ENCODE peak calls at places on chromosomes 3 and 15, in seven cellular contexts. One of them, this sample, is unnamed.
A peak's percentile ranks its signal among the peaks of the same experiment; 100 is the strongest.

GRCh38 chr3:46609944-46610722 is 2.2 kb upstream of the FAM240A start:
- DNase-seq in tibial nerve: no peak
- DNase-seq in mesendoderm: no peak
- DNase-seq in mucosa of descending colon: no peak
- DNase-seq in psoas muscle: no peak
- DNase-seq in suprapubic skin: no peak
- DNase-seq in pancreas: no peak
- DNase-seq in this sample: no peak

GRCh38 chr15:83510001-83510400 is 62.9 kb downstream of the SH3GL3 start:
- DNase-seq in suprapubic skin: no peak
- DNase-seq in psoas muscle: no peak
- DNase-seq in mesendoderm: no peak
- DNase-seq in pancreas: no peak
- DNase-seq in mucosa of descending colon: no peak
- DNase-seq in tibial nerve: no peak
- DNase-seq in this sample: no peak

GRCh38 chr15:90885432-90886290 is 1.4 kb downstream of the FES start:
- DNase-seq in tibial nerve: peak; percentile 75
- DNase-seq in pancreas: peak; percentile 77
- DNase-seq in mucosa of descending colon: peak; percentile 86
- DNase-seq in mesendoderm: peak; percentile 69
- DNase-seq in psoas muscle: peak; percentile 80
- DNase-seq in suprapubic skin: peak; percentile 91
- DNase-seq in this sample: peak; percentile 59

GRCh38 chr3:9251055-9251786 is 1.8 kb upstream of the SRGAP3 start:
- DNase-seq in psoas muscle: peak; percentile 71
- DNase-seq in mesendoderm: no peak
- DNase-seq in pancreas: no peak
- DNase-seq in suprapubic skin: no peak
- DNase-seq in tibial nerve: no peak
- DNase-seq in mucosa of descending colon: no peak
- DNase-seq in this sample: no peak

GRCh38 chr3:112134335-112135124 is 1.5 kb upstream of the GCSAM start:
- DNase-seq in suprapubic skin: no peak
- DNase-seq in tibial nerve: no peak
- DNase-seq in mesendoderm: peak; percentile 40
- DNase-seq in mucosa of descending colon: no peak
- DNase-seq in pancreas: peak; percentile 25
- DNase-seq in psoas muscle: no peak
- DNase-seq in this sample: no peak

GRCh38 chr3:187678869-187679268 is 8.7 kb upstream of the SST start:
- DNase-seq in suprapubic skin: no peak
- DNase-seq in mesendoderm: peak; percentile 86
- DNase-seq in pancreas: no peak
- DNase-seq in psoas muscle: no peak
- DNase-seq in tibial nerve: no peak
- DNase-seq in mucosa of descending colon: no peak
- DNase-seq in this sample: peak; percentile 17

GRCh38 chr3:143977326-143978262 is 6.0 kb downstream of the DIPK2A start:
- DNase-seq in suprapubic skin: no peak
- DNase-seq in mesendoderm: no peak
- DNase-seq in mucosa of descending colon: no peak
- DNase-seq in tibial nerve: no peak
- DNase-seq in psoas muscle: no peak
- DNase-seq in pancreas: no peak
- DNase-seq in this sample: no peak

GRCh38 chr3:194422188-194422587 is 23.1 kb upstream of the GP5 start:
- DNase-seq in mesendoderm: no peak
- DNase-seq in mucosa of descending colon: no peak
- DNase-seq in tibial nerve: no peak
- DNase-seq in suprapubic skin: no peak
- DNase-seq in psoas muscle: no peak
- DNase-seq in pancreas: no peak
- DNase-seq in this sample: no peak

GRCh38 chr15:71485094-71485693 is 325.2 kb upstream of the NR2E3 start:
- DNase-seq in mucosa of descending colon: no peak
- DNase-seq in pancreas: no peak
- DNase-seq in psoas muscle: no peak
- DNase-seq in mesendoderm: peak; percentile 44
- DNase-seq in tibial nerve: no peak
- DNase-seq in suprapubic skin: no peak
- DNase-seq in this sample: no peak

GRCh38 chr3:40230382-40230781 is 79.1 kb upstream of the EIF1B start:
- DNase-seq in mesendoderm: no peak
- DNase-seq in tibial nerve: no peak
- DNase-seq in psoas muscle: no peak
- DNase-seq in pancreas: no peak
- DNase-seq in suprapubic skin: no peak
- DNase-seq in mucosa of descending colon: no peak
- DNase-seq in this sample: no peak

GRCh38 chr3:10515884-10516495 is 10.6 kb upstream of the ATP2B2 start:
- DNase-seq in tibial nerve: no peak
- DNase-seq in pancreas: no peak
- DNase-seq in mesendoderm: peak; percentile 45
- DNase-seq in mucosa of descending colon: no peak
- DNase-seq in suprapubic skin: peak; percentile 45
- DNase-seq in psoas muscle: no peak
- DNase-seq in this sample: no peak

GRCh38 chr3:161409069-161409468 is 37.8 kb upstream of the SPTSSB start:
- DNase-seq in tibial nerve: no peak
- DNase-seq in pancreas: no peak
- DNase-seq in mucosa of descending colon: no peak
- DNase-seq in mesendoderm: peak; percentile 76
- DNase-seq in suprapubic skin: no peak
- DNase-seq in psoas muscle: no peak
- DNase-seq in this sample: no peak

GRCh38 chr3:176431073-176431472 is 766.2 kb downstream of the TBL1XR1 start:
- DNase-seq in mucosa of descending colon: no peak
- DNase-seq in mesendoderm: no peak
- DNase-seq in tibial nerve: no peak
- DNase-seq in pancreas: no peak
- DNase-seq in suprapubic skin: no peak
- DNase-seq in psoas muscle: no peak
- DNase-seq in this sample: no peak

GRCh38 chr15:90221251-90221900 is 12.4 kb downstream of the CIB1 start:
- DNase-seq in mesendoderm: peak; percentile 86
- DNase-seq in mucosa of descending colon: peak; percentile 80
- DNase-seq in psoas muscle: peak; percentile 63
- DNase-seq in suprapubic skin: no peak
- DNase-seq in tibial nerve: peak; percentile 69
- DNase-seq in pancreas: peak; percentile 85
- DNase-seq in this sample: peak; percentile 71

GRCh38 chr15:73927476-73928240 is 1.4 kb downstream of the LOXL1 start:
- DNase-seq in suprapubic skin: no peak
- DNase-seq in pancreas: peak; percentile 83
- DNase-seq in mucosa of descending colon: peak; percentile 81
- DNase-seq in mesendoderm: peak; percentile 64
- DNase-seq in tibial nerve: no peak
- DNase-seq in psoas muscle: peak; percentile 60
- DNase-seq in this sample: peak; percentile 55

GRCh38 chr15:31276596-31277298 is 49.9 kb upstream of the KLF13 start:
- DNase-seq in mucosa of descending colon: no peak
- DNase-seq in psoas muscle: no peak
- DNase-seq in tibial nerve: no peak
- DNase-seq in mesendoderm: no peak
- DNase-seq in pancreas: no peak
- DNase-seq in suprapubic skin: peak; percentile 25
- DNase-seq in this sample: peak; percentile 3

GRCh38 chr3:125202197-125202596 is 10.4 kb downstream of the SLC12A8 start:
- DNase-seq in psoas muscle: no peak
- DNase-seq in pancreas: no peak
- DNase-seq in mucosa of descending colon: no peak
- DNase-seq in suprapubic skin: no peak
- DNase-seq in mesendoderm: peak; percentile 71
- DNase-seq in tibial nerve: no peak
- DNase-seq in this sample: no peak

DNA sequence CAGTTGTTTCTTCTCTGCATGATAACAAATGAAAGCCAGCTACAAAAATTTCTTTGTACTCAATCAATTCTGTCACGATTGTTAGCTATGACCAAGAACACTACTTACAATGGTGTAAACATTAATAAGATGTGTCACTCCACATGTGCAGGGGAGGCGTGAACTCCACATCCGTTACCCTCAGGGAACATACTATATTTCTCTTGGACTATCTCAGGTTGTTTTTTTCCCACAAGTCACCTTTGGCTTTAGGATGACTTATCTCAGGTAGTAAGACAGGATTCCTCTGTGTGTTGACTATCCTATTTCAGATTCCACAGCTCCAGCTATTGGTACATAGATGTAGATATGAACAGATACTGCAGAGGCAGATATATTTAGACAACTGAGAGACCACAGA is 423.3 kb upstream of the GRM7 start:
- DNase-seq in mucosa of descending colon: no peak
- DNase-seq in suprapubic skin: no peak
- DNase-seq in mesendoderm: no peak
- DNase-seq in psoas muscle: no peak
- DNase-seq in pancreas: no peak
- DNase-seq in tibial nerve: no peak
- DNase-seq in this sample: no peak
- H3K4me1 ChIP-seq in mucosa of descending colon: no peaks in the 10 kb centered on the region
- H3K4me1 ChIP-seq in suprapubic skin: no peaks in the 10 kb centered on the region
- H3K4me1 ChIP-seq in mesendoderm: no peaks in the 10 kb centered on the region
- H3K4me1 ChIP-seq in psoas muscle: no peaks in the 10 kb centered on the region
- H3K4me1 ChIP-seq in pancreas: no peaks in the 10 kb centered on the region
- H3K4me1 ChIP-seq in tibial nerve: no peaks in the 10 kb centered on the region
- H3K4me1 ChIP-seq in this sample: no peaks in the 10 kb centered on the region

DNA sequence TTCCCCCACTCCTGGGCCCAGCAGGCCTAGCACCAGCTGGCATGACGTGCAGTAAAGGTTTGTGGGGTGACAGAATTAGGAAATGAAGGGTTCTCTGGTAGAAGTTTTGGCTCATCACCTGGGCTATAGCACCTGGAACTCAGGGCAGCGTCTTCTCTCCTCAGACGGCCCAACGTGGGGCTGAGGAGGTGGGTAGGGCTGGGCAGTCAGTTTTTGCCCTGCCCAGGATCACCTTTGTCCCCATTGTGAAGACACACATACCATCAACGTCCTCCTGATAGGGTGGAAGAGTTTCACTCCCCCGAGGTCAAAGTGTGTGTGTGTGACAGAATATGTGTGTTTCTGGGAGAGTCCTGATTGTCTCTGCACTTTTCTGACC is 12.1 kb downstream of the KBTBD13 start:
- DNase-seq in psoas muscle: no peak
- DNase-seq in suprapubic skin: no peak
- DNase-seq in mesendoderm: no peak
- DNase-seq in tibial nerve: no peak
- DNase-seq in pancreas: no peak
- DNase-seq in mucosa of descending colon: peak; percentile 73
- DNase-seq in this sample: no peak
- H3K4me1 ChIP-seq in psoas muscle: peaks cover 48% of the 10 kb centered on the region
- H3K4me1 ChIP-seq in suprapubic skin: peaks cover 33% of the 10 kb centered on the region
- H3K4me1 ChIP-seq in mesendoderm: peaks cover 13% of the 10 kb centered on the region
- H3K4me1 ChIP-seq in tibial nerve: no peaks in the 10 kb centered on the region
- H3K4me1 ChIP-seq in pancreas: no peaks in the 10 kb centered on the region
- H3K4me1 ChIP-seq in mucosa of descending colon: peaks cover 24% of the 10 kb centered on the region
- H3K4me1 ChIP-seq in this sample: no peaks in the 10 kb centered on the region

GRCh38 chr15:85380860-85381535 is 595 bp downstream of the AKAP13 start:
- DNase-seq in mesendoderm: no peak
- DNase-seq in tibial nerve: no peak
- DNase-seq in pancreas: peak; percentile 68
- DNase-seq in mucosa of descending colon: peak; percentile 78
- DNase-seq in psoas muscle: peak; percentile 55
- DNase-seq in suprapubic skin: peak; percentile 75
- DNase-seq in this sample: peak; percentile 28

GRCh38 chr15:85382942-85383341 is 2.5 kb downstream of the AKAP13 start:
- DNase-seq in tibial nerve: no peak
- DNase-seq in suprapubic skin: no peak
- DNase-seq in pancreas: no peak
- DNase-seq in mucosa of descending colon: no peak
- DNase-seq in psoas muscle: no peak
- DNase-seq in mesendoderm: no peak
- DNase-seq in this sample: no peak

GRCh38 chr15:85380217-85380859 is at the start of gene AKAP13:
- DNase-seq in mucosa of descending colon: peak; percentile 95
- DNase-seq in pancreas: peak; percentile 96
- DNase-seq in mesendoderm: peak; percentile 100
- DNase-seq in psoas muscle: peak; percentile 97
- DNase-seq in suprapubic skin: peak; percentile 98
- DNase-seq in tibial nerve: peak; percentile 87
- DNase-seq in this sample: peak; percentile 98

GRCh38 chr15:85383470-85384148 is 3.2 kb downstream of the AKAP13 start:
- DNase-seq in psoas muscle: no peak
- DNase-seq in suprapubic skin: no peak
- DNase-seq in tibial nerve: no peak
- DNase-seq in mesendoderm: peak; percentile 56
- DNase-seq in pancreas: no peak
- DNase-seq in mucosa of descending colon: no peak
- DNase-seq in this sample: no peak

GRCh38 chr15:85381850-85382751 is 1.7 kb downstream of the AKAP13 start:
- DNase-seq in mesendoderm: no peak
- DNase-seq in suprapubic skin: no peak
- DNase-seq in psoas muscle: no peak
- DNase-seq in tibial nerve: no peak
- DNase-seq in pancreas: no peak
- DNase-seq in mucosa of descending colon: no peak
- DNase-seq in this sample: no peak
- H3K4me1 ChIP-seq in mesendoderm: peaks cover 8% of the 10 kb centered on the region
- H3K4me1 ChIP-seq in suprapubic skin: peaks cover 18% of the 10 kb centered on the region
- H3K4me1 ChIP-seq in psoas muscle: peaks cover 13% of the 10 kb centered on the region
- H3K4me1 ChIP-seq in tibial nerve: no peaks in the 10 kb centered on the region
- H3K4me1 ChIP-seq in pancreas: no peaks in the 10 kb centered on the region
- H3K4me1 ChIP-seq in mucosa of descending colon: peaks cover 20% of the 10 kb centered on the region
- H3K4me1 ChIP-seq in this sample: no peaks in the 10 kb centered on the region

GRCh38 chr3:114566162-114566755 is 272.4 kb downstream of the TIGIT start:
- DNase-seq in psoas muscle: no peak
- DNase-seq in pancreas: no peak
- DNase-seq in tibial nerve: no peak
- DNase-seq in mesendoderm: no peak
- DNase-seq in mucosa of descending colon: no peak
- DNase-seq in suprapubic skin: no peak
- DNase-seq in this sample: no peak

GRCh38 chr3:114567774-114568173 is 273.9 kb downstream of the TIGIT start:
- DNase-seq in mesendoderm: peak; percentile 21
- DNase-seq in suprapubic skin: no peak
- DNase-seq in pancreas: peak; percentile 19
- DNase-seq in tibial nerve: no peak
- DNase-seq in mucosa of descending colon: peak; percentile 46
- DNase-seq in psoas muscle: no peak
- DNase-seq in this sample: no peak

GRCh38 chr3:114572364-114573062 is 278.7 kb downstream of the TIGIT start:
- DNase-seq in mucosa of descending colon: no peak
- DNase-seq in mesendoderm: no peak
- DNase-seq in psoas muscle: no peak
- DNase-seq in pancreas: no peak
- DNase-seq in suprapubic skin: no peak
- DNase-seq in tibial nerve: no peak
- DNase-seq in this sample: no peak

GRCh38 chr3:114569186-114569585 is 275.4 kb downstream of the TIGIT start:
- DNase-seq in psoas muscle: no peak
- DNase-seq in pancreas: no peak
- DNase-seq in mucosa of descending colon: no peak
- DNase-seq in suprapubic skin: no peak
- DNase-seq in mesendoderm: no peak
- DNase-seq in tibial nerve: no peak
- DNase-seq in this sample: no peak

DNA sequence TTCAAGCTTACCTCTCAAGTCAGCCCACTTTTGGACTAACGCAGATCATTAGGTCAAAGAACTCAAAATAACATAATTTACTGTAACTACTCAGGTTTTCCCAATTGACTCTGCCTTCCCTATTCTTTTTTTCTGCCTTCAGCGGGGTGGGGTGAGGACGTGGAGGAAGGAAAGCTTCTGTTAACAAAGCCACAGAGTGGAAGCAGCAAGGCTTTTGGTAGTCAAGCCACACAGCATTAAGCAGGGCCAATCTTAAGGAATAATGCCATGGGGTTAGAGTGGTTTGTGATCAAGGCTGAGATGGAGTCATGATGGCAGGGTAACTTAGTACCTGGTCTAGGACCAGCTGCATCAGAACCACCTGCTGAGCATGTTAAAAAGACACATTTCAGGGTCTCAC is 277.5 kb downstream of the TIGIT start:
- DNase-seq in pancreas: no peak
- DNase-seq in tibial nerve: no peak
- DNase-seq in psoas muscle: no peak
- DNase-seq in mesendoderm: no peak
- DNase-seq in suprapubic skin: no peak
- DNase-seq in mucosa of descending colon: no peak
- DNase-seq in this sample: no peak
- H3K4me1 ChIP-seq in pancreas: no peaks in the 10 kb centered on the region
- H3K4me1 ChIP-seq in tibial nerve: no peaks in the 10 kb centered on the region
- H3K4me1 ChIP-seq in psoas muscle: peaks cover 57% of the 10 kb centered on the region
- H3K4me1 ChIP-seq in mesendoderm: no peaks in the 10 kb centered on the region
- H3K4me1 ChIP-seq in suprapubic skin: no peaks in the 10 kb centered on the region
- H3K4me1 ChIP-seq in mucosa of descending colon: no peaks in the 10 kb centered on the region
- H3K4me1 ChIP-seq in this sample: no peaks in the 10 kb centered on the region